ENCODE peak calls at places on chromosomes 4 and X, in six cellular contexts. One of them, this sample, is unnamed.

GRCh38 chr4:112327950-112328349 is 30.8 kb downstream of the ALPK1 start:
- DNase-seq in K562: no peak
- DNase-seq in H1: no peak
- DNase-seq in GM12878: peak; percentile 73
- DNase-seq in SK-N-SH: peak; percentile 27
- DNase-seq in HepG2: peak; percentile 38
- DNase-seq in this sample: peak; percentile 20

GRCh38 chr4:106898621-106899230 is 137.4 kb downstream of the DKK2 start:
- DNase-seq in K562: peak; percentile 39
- DNase-seq in H1: peak; percentile 50
- DNase-seq in GM12878: no peak
- DNase-seq in SK-N-SH: peak; percentile 33
- DNase-seq in HepG2: peak; percentile 32
- DNase-seq in this sample: peak; percentile 52

GRCh38 chr4:92636038-92636825 is 332.5 kb downstream of the GRID2 start:
- DNase-seq in K562: no peak
- DNase-seq in H1: no peak
- DNase-seq in GM12878: no peak
- DNase-seq in SK-N-SH: no peak
- DNase-seq in HepG2: no peak
- DNase-seq in this sample: no peak

GRCh38 chr4:102815981-102816380 is 11.4 kb downstream of the UBE2D3 start:
- DNase-seq in K562: no peak
- DNase-seq in H1: no peak
- DNase-seq in GM12878: no peak
- DNase-seq in SK-N-SH: no peak
- DNase-seq in HepG2: peak; percentile 66
- DNase-seq in this sample: no peak

GRCh38 chrX:18468599-18468998 is 43.2 kb downstream of the CDKL5 start:
- DNase-seq in K562: no peak
- DNase-seq in H1: no peak
- DNase-seq in GM12878: no peak
- DNase-seq in SK-N-SH: no peak
- DNase-seq in HepG2: no peak
- DNase-seq in this sample: no peak

GRCh38 chr4:181688416-181688815 is 554.8 kb upstream of the TENM3 start:
- DNase-seq in K562: no peak
- DNase-seq in H1: no peak
- DNase-seq in GM12878: no peak
- DNase-seq in SK-N-SH: no peak
- DNase-seq in HepG2: no peak
- DNase-seq in this sample: no peak

GRCh38 chr4:74473155-74473811 is 28.3 kb downstream of the AREG start:
- DNase-seq in K562: no peak
- DNase-seq in H1: no peak
- DNase-seq in GM12878: no peak
- DNase-seq in SK-N-SH: no peak
- DNase-seq in HepG2: peak; percentile 62
- DNase-seq in this sample: no peak

GRCh38 chr4:150127757-150128156 is 49.5 kb downstream of the DCLK2 start:
- DNase-seq in K562: no peak
- DNase-seq in H1: no peak
- DNase-seq in GM12878: no peak
- DNase-seq in SK-N-SH: no peak
- DNase-seq in HepG2: no peak
- DNase-seq in this sample: no peak

GRCh38 chr4:99351487-99351886 is 1.1 kb downstream of the ADH1C start:
- DNase-seq in K562: no peak
- DNase-seq in H1: no peak
- DNase-seq in GM12878: no peak
- DNase-seq in SK-N-SH: no peak
- DNase-seq in HepG2: no peak
- DNase-seq in this sample: no peak

GRCh38 chrX:119734897-119735339 is 23.5 kb upstream of the SOWAHD start:
- DNase-seq in K562: no peak
- DNase-seq in H1: no peak
- DNase-seq in GM12878: no peak
- DNase-seq in SK-N-SH: peak; percentile 35
- DNase-seq in HepG2: no peak
- DNase-seq in this sample: no peak

GRCh38 chrX:85243761-85244410 is at the start of the genes SATL1 and ZNF711:
- DNase-seq in K562: peak; percentile 17
- DNase-seq in H1: peak; percentile 67
- DNase-seq in GM12878: no peak
- DNase-seq in SK-N-SH: peak; percentile 87
- DNase-seq in HepG2: peak; percentile 21
- DNase-seq in this sample: no peak

GRCh38 chr4:139559692-139560091 is 3.7 kb upstream of the SETD7 start:
- DNase-seq in K562: no peak
- DNase-seq in H1: no peak
- DNase-seq in GM12878: no peak
- DNase-seq in SK-N-SH: peak; percentile 38
- DNase-seq in HepG2: no peak
- DNase-seq in this sample: peak; percentile 63

GRCh38 chrX:41984628-41985027 is 61.3 kb upstream of the CASK start:
- DNase-seq in K562: no peak
- DNase-seq in H1: no peak
- DNase-seq in GM12878: no peak
- DNase-seq in SK-N-SH: no peak
- DNase-seq in HepG2: no peak
- DNase-seq in this sample: no peak

GRCh38 chr4:7422898-7423180 is 11.9 kb downstream of the PSAPL1 start:
- DNase-seq in K562: no peak
- DNase-seq in H1: no peak
- DNase-seq in GM12878: no peak
- DNase-seq in SK-N-SH: peak; percentile 16
- DNase-seq in HepG2: no peak
- DNase-seq in this sample: no peak

GRCh38 chrX:53718073-53718472 is 31.6 kb upstream of the HUWE1 start:
- DNase-seq in K562: no peak
- DNase-seq in H1: no peak
- DNase-seq in GM12878: no peak
- DNase-seq in SK-N-SH: no peak
- DNase-seq in HepG2: no peak
- DNase-seq in this sample: no peak

GRCh38 chrX:56795309-56795868 is 66.3 kb downstream of the NBDY start:
- DNase-seq in K562: no peak
- DNase-seq in H1: peak; percentile 6
- DNase-seq in GM12878: no peak
- DNase-seq in SK-N-SH: peak; percentile 0
- DNase-seq in HepG2: no peak
- DNase-seq in this sample: no peak

DNA sequence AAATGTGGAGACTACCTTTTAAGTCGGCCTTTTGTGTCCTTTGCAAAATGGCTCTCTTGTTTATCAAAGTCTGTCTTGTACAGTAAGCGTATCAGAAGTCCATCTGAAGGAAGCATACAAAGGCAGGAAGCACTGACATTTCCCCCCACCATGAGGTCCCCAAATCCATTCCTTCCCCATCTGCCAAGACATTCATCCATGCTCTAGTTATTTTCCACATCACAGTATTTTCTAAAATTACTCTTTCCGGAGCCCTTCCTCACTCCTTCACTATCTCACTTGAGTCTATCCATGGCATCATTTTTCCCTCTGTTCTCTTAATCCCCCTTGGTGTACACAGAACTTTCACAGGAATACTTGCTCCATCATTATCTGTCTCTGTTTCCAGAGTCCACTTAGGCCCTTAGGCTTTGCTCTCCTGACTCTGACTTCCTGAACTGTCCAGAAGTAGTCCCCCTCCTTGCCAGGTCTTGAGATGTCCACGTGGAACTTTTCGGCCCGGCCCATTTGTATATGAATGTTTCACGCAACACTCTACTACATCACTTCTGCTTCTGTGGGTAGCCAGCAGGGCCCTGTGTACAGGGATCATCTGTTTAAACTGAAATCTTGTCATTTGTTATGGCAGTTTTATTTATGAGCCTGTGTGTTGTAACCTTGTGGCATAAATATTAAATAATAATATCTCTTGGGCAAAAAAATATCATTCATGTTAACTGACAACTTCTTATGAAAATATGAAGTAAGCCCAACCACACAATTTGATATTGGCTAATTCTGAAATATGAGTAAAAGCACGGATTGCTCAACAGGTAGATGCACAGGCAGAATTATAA is 2.0 kb downstream of the SEL1L3 start:
- DNase-seq in K562: peak; percentile 46
- DNase-seq in H1: no peak
- DNase-seq in GM12878: no peak
- DNase-seq in SK-N-SH: no peak
- DNase-seq in HepG2: no peak
- DNase-seq in this sample: peak; percentile 95
- H3K27ac ChIP-seq in K562: peak overlapping the region; percentile 77
- H3K27ac ChIP-seq in H1: no peak overlapping the region
- H3K27ac ChIP-seq in GM12878: peak overlapping the region; percentile 18
- H3K27ac ChIP-seq in SK-N-SH: no peak overlapping the region
- H3K27ac ChIP-seq in HepG2: no peak overlapping the region
- H3K27ac ChIP-seq in this sample: peak overlapping the region; percentile 33

GRCh38 chr4:56307423-56307822 is 79.9 kb downstream of the AASDH start:
- DNase-seq in K562: no peak
- DNase-seq in H1: no peak
- DNase-seq in GM12878: no peak
- DNase-seq in SK-N-SH: no peak
- DNase-seq in HepG2: no peak
- DNase-seq in this sample: no peak
- TF ChIP-seq GABPA in K562: no peak
- TF ChIP-seq GABPA in H1: no peak
- TF ChIP-seq GABPA in GM12878: no peak
- TF ChIP-seq GABPA in SK-N-SH: no peak
- TF ChIP-seq GABPA in HepG2: no peak
- TF ChIP-seq GABPA in this sample: no peak

GRCh38 chr4:152979731-152980330 is 43.7 kb downstream of the FHDC1 start:
- DNase-seq in K562: no peak
- DNase-seq in H1: no peak
- DNase-seq in GM12878: no peak
- DNase-seq in SK-N-SH: no peak
- DNase-seq in HepG2: no peak
- DNase-seq in this sample: no peak

GRCh38 chr4:152981842-152982241 is 45.7 kb downstream of the FHDC1 start:
- DNase-seq in K562: no peak
- DNase-seq in H1: no peak
- DNase-seq in GM12878: no peak
- DNase-seq in SK-N-SH: no peak
- DNase-seq in HepG2: no peak
- DNase-seq in this sample: no peak

GRCh38 chr4:152981278-152981677 is 45.2 kb downstream of the FHDC1 start:
- DNase-seq in K562: no peak
- DNase-seq in H1: no peak
- DNase-seq in GM12878: no peak
- DNase-seq in SK-N-SH: no peak
- DNase-seq in HepG2: no peak
- DNase-seq in this sample: no peak

GRCh38 chr4:152983774-152984411 is 47.8 kb downstream of the FHDC1 start:
- DNase-seq in K562: no peak
- DNase-seq in H1: no peak
- DNase-seq in GM12878: no peak
- DNase-seq in SK-N-SH: no peak
- DNase-seq in HepG2: no peak
- DNase-seq in this sample: no peak

DNA sequence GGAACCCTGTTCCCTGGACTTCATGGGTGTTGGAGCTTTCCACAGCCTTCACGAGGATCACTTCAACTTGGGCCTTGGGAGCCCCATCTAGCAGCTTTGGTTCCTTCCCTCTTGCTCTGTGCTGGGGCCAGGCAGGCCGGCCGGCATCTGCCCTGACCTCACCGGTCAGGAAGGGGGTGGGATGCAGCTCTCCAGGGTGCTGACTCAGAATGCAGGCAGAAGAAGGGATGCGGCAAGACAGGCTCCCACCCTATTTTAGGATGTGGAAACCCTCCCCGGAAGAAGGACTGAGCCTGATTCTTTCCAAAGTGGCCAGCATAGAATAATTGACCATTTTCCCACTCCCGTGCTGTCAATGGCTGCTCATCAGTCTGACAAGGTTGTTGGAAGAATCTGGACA is 47.1 kb downstream of the FHDC1 start:
- DNase-seq in K562: peak; percentile 35
- DNase-seq in H1: no peak
- DNase-seq in GM12878: no peak
- DNase-seq in SK-N-SH: no peak
- DNase-seq in HepG2: no peak
- DNase-seq in this sample: no peak
- H3K27ac ChIP-seq in K562: no peak overlapping the region
- H3K27ac ChIP-seq in H1: no peak overlapping the region
- H3K27ac ChIP-seq in GM12878: no peak overlapping the region
- H3K27ac ChIP-seq in SK-N-SH: no peak overlapping the region
- H3K27ac ChIP-seq in HepG2: no peak overlapping the region
- H3K27ac ChIP-seq in this sample: no peak overlapping the region

DNA sequence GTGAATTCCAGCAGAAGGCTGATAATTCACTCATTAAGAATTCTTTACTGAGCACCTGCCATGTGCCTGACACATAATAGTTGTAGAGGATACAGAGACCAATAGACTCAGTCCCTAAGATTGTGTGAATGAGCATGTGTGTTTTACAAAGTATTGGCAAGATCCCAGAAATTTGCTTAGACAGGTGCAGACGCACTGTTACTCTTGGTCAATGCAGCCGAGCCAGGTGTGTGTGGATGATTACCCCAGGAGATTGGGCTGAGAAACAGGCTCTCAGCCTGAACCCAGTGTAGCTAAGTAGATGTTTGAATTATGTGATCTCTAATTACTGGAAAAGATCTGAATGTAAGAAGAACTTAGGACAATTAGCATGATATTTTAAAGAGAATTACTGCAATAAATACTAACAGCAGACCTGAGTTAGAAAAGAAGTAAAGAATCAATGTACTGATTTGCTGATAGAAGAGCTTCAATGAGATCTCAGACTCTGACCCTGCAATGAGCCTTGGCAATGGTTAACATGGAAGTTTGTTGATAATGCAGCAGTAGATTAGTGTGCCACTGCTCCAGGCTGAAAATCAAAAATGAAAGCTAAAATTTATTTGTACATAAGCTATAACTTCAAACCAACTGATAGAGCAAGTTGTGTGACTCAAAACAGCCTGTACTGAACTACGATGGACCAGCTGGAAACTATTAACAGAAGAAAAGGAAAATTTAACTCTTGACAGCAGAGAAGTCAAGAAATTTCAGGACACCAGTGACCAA is 32.2 kb upstream of the NDST4 start:
- DNase-seq in K562: no peak
- DNase-seq in H1: no peak
- DNase-seq in GM12878: no peak
- DNase-seq in SK-N-SH: no peak
- DNase-seq in HepG2: no peak
- DNase-seq in this sample: no peak
- TF ChIP-seq GABPA in K562: no peak
- TF ChIP-seq GABPA in H1: no peak
- TF ChIP-seq GABPA in GM12878: no peak
- TF ChIP-seq GABPA in SK-N-SH: no peak
- TF ChIP-seq GABPA in HepG2: no peak
- TF ChIP-seq GABPA in this sample: no peak

DNA sequence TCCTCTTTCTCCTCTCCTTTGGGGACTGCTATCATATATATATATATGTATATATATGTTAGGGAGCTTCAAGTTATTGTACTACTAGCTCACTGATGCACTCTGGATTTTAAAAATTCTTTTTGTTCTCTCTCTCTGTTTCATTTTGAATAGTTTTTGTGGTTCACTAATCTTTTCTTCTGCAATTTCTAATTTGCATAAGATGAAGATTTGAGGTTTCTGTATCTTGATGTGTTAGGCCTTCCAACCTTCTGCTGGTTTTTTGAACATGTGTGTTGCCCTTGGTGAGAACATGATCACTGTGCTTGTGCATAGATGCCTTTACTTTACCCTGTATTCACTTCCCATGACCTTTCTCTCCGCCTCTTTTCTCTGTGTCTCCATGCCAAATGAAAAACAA is 7.8 kb upstream of the ZNF718 start:
- DNase-seq in K562: no peak
- DNase-seq in H1: no peak
- DNase-seq in GM12878: no peak
- DNase-seq in SK-N-SH: no peak
- DNase-seq in HepG2: no peak
- DNase-seq in this sample: no peak
- H3K27ac ChIP-seq in K562: no peak overlapping the region
- H3K27ac ChIP-seq in H1: no peak overlapping the region
- H3K27ac ChIP-seq in GM12878: no peak overlapping the region
- H3K27ac ChIP-seq in SK-N-SH: no peak overlapping the region
- H3K27ac ChIP-seq in HepG2: no peak overlapping the region
- H3K27ac ChIP-seq in this sample: no peak overlapping the region